ENCODE peak calls at places on chromosome 15, in nine cellular contexts. F is A549, V is stomach, Y is cardiac muscle cell, T is pancreas, N is tibial artery, U is OCI-LY7, L is heart left ventricle, P is BE2C. X is an unnamed sample.

GRCh38 chr15:78111788-78112187 is 19.4 kb downstream of the SH2D7 start:
- DNase-seq in F (no peak), V (no peak), Y (no peak), T (no peak), N (no peak), U (no peak), L (no peak), P (no peak), X (no peak)

GRCh38 chr15:76991048-76991447 is 3.9 kb upstream of the PSTPIP1 start:
- DNase-seq in F (no peak), V (no peak), Y (no peak), T (peak; percentile 44), N (no peak), U (no peak), L (peak; percentile 71), P (no peak), X (no peak)

GRCh38 chr15:78272326-78272725 is 8.0 kb downstream of the DNAJA4 start:
- DNase-seq in F (no peak), V (no peak), Y (no peak), T (no peak), N (no peak), U (no peak), L (no peak), P (no peak), X (no peak)

GRCh38 chr15:61390138-61390537 is 161.0 kb upstream of the RORA start:
- DNase-seq in F (no peak), V (no peak), Y (no peak), T (no peak), N (no peak), U (no peak), L (no peak), P (no peak), X (no peak)

GRCh38 chr15:58146734-58147133 is 8.6 kb downstream of the AQP9 start:
- DNase-seq in F (peak; percentile 7), V (no peak), Y (peak; percentile 19), T (no peak), N (peak; percentile 42), U (no peak), L (no peak), P (no peak), X (no peak)

GRCh38 chr15:29569533-29570092 is 252.7 kb downstream of the TJP1 start:
- DNase-seq in F (no peak), V (no peak), Y (no peak), T (peak; percentile 22), N (no peak), U (no peak), L (no peak), P (no peak), X (no peak)

GRCh38 chr15:29859981-29860745 is 37.9 kb upstream of the TJP1 start:
- DNase-seq in F (no peak), V (no peak), Y (peak; percentile 49), T (no peak), N (no peak), U (no peak), L (no peak), P (no peak), X (no peak)

GRCh38 chr15:29116970-29117700 is 152.5 kb downstream of the NSMCE3 start:
- DNase-seq in F (no peak), V (no peak), Y (no peak), T (no peak), N (no peak), U (no peak), L (no peak), P (no peak), X (no peak)

GRCh38 chr15:81075272-81075671 is 58.8 kb upstream of the CFAP161 start:
- DNase-seq in F (no peak), V (no peak), Y (no peak), T (no peak), N (no peak), U (no peak), L (no peak), P (no peak), X (no peak)

GRCh38 chr15:90681480-90681879 is 35.7 kb upstream of the BLM start:
- DNase-seq in F (no peak), V (no peak), Y (peak; percentile 84), T (no peak), N (peak; percentile 76), U (no peak), L (no peak), P (no peak), X (no peak)

GRCh38 chr15:75712668-75713337 is at the start of gene CSPG4:
- DNase-seq in F (no peak), V (peak; percentile 57), Y (peak; percentile 76), T (no peak), N (peak; percentile 61), U (no peak), L (peak; percentile 84), P (peak; percentile 53), X (peak; percentile 83)

GRCh38 chr15:49490963-49491362 is 67.9 kb downstream of the FGF7 start:
- DNase-seq in F (no peak), V (no peak), Y (peak; percentile 66), T (no peak), N (no peak), U (no peak), L (no peak), P (no peak), X (no peak)

GRCh38 chr15:37046876-37047614 is 53.3 kb downstream of the MEIS2 start:
- DNase-seq in F (no peak), V (no peak), Y (peak; percentile 81), T (no peak), N (no peak), U (no peak), L (no peak), P (no peak), X (no peak)

GRCh38 chr15:48856947-48857346 is 21.0 kb upstream of the EID1 start:
- DNase-seq in F (no peak), V (no peak), Y (peak; percentile 30), T (no peak), N (no peak), U (no peak), L (no peak), P (no peak), X (no peak)

GRCh38 chr15:63015618-63016017 is 26.9 kb upstream of the TPM1 start:
- DNase-seq in F (peak; percentile 68), V (no peak), Y (peak; percentile 66), T (no peak), N (peak; percentile 85), U (no peak), L (no peak), P (no peak), X (no peak)

GRCh38 chr15:85793641-85794597 is 806 bp downstream of the KLHL25 start:
- DNase-seq in F (no peak), V (peak; percentile 61), Y (peak; percentile 38), T (peak; percentile 51), N (peak; percentile 33), U (peak; percentile 50), L (peak; percentile 66), P (peak; percentile 50), X (peak; percentile 28)

DNA sequence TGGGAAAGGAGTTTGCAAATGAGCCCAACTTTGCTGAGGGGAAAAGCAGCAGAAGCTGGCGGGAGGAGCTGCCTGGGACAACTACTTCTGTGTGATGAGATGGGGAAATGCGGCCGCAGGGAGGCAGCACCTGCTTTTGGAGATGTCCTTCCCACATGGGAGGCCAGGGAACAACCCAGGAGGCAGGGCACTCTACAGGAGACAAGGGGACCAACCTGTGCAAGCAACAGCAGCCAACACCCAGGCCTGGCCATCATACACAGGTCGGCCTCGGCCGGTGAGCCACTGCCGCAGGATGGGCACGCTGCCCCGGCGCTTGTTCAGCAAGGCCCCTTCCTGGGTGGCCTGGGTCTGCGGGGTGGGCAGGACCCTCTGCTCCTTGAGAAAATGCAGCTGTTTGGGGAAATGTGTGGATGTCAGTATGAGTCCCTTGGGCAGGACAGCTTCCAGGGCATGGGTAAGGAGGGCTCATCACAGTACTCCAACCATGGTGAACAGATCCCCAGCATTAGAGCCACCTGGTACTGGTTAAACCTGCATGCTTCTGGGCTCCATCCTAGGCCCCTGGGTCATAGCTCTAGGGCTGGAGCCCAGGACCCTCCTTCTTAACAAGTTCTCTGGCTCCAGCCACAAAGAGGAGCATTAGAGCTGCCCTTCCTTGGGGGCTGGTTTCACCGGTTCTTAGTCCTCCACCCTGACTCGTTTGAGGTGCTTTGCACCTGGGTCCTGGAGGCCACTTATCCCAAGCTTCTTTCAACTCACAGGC is 11.6 kb downstream of the EPB42 start:
- DNase-seq in F (peak; percentile 42), V (no peak), Y (peak; percentile 22), T (no peak), N (no peak), U (no peak), L (no peak), P (no peak), X (no peak)
- TF ChIP-seq CTCF in F (peak; percentile 15), V (no peak), Y (peak; percentile 25), T (no peak), N (no peak), U (no peak), L (no peak), P (no peak), X (no peak)

DNA sequence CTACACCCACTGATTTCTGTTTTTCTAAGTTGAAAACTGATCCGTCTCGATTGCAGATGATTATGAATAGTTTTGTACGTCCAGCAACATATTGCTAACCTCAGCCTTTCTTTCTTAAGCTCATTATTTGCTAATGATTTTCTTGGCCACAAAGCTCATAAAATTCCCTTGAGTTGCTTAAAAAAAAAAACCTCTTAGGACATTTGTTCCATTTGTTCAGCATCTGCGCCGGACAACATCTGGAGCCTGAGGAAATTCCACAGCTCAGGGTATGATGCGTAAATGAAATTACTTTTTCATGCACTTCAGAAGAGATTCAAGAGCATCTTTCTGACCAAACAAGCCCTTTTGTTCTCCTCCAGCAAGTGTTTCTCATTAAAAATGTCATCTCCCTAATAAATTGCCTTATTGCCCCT is 249.1 kb upstream of the MCTP2 start:
- DNase-seq in F (no peak), V (no peak), Y (no peak), T (no peak), N (peak; percentile 33), U (no peak), L (no peak), P (no peak), X (no peak)
- H3K4me1 ChIP-seq in F (no peaks in the 10 kb centered on the region), V (peaks cover 25% of the 10 kb centered on the region), Y (no peaks in the 10 kb centered on the region), T (no peaks in the 10 kb centered on the region), N (no peaks in the 10 kb centered on the region), U (no peaks in the 10 kb centered on the region), L (no peaks in the 10 kb centered on the region), P (no peaks in the 10 kb centered on the region), X (peaks cover 1% of the 10 kb centered on the region)

GRCh38 chr15:42371125-42371524 is 11.8 kb downstream of the CAPN3 start:
- DNase-seq in F (peak; percentile 16), V (no peak), Y (peak; percentile 39), T (no peak), N (no peak), U (peak; percentile 34), L (no peak), P (no peak), X (no peak)
- TF ChIP-seq CTCF in F (no peak), V (no peak), Y (peak; percentile 25), T (no peak), N (no peak), U (peak; percentile 62), L (no peak), P (peak; percentile 28), X (no peak)

DNA sequence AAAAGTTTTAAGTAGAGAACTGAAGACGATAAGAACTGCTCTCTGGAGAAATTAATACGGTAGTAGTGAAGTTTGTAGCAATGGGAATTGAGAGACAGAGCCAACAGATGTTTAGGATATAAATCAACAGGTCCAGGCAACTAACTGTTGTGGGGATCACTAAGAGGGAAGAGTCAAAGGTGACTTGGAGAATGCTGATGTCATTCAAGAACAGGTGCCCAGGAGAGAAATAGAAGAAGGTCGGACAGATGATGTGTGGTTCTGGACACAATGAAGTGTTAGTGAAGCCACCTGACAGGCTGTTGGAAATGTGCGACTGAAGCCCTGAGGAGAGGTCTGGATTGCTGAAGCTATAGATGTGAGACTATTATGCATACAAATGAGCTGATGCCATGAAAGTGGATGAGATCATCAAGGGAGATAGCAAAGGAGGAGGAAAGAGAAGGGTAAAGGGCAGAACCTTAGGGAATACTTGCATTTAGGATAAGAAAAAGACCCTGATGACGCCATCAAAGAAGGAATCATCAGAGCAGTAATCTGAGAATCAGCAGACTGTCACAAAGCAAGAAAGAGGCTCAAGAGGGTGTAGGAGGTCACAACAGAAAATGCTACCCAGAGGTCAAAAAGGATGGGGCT is 183.7 kb downstream of the FRMD5 start:
- DNase-seq in F (no peak), V (no peak), Y (no peak), T (no peak), N (no peak), U (no peak), L (no peak), P (no peak), X (no peak)
- H3K4me1 ChIP-seq in F (peaks cover 21% of the 10 kb centered on the region), V (no peaks in the 10 kb centered on the region), Y (peaks cover 6% of the 10 kb centered on the region), T (no peaks in the 10 kb centered on the region), N (no peaks in the 10 kb centered on the region), U (no peaks in the 10 kb centered on the region), L (no peaks in the 10 kb centered on the region), P (no peaks in the 10 kb centered on the region), X (no peaks in the 10 kb centered on the region)